ENCODE peak calls at places on chromosomes 5 and 9, in nine cellular contexts. B is epithelial cell of esophagus, K is nephron progenitor cell, X is HCT116, Z is cerebellar cortex, R is iris pigment epithelial cell, L is HFFc6, H is lower lobe of right lung, O is cardiac muscle cell. V is an unnamed sample.
A peak's percentile ranks its signal among the peaks of the same experiment; 100 is the strongest.

GRCh38 chr5:158463971-158464370 is 605.0 kb upstream of the CLINT1 start:
- DNase-seq in B (peak; percentile 83), K (no peak), X (no peak), Z (no peak), R (peak; percentile 88), L (no peak), H (no peak), O (peak; percentile 79), V (no peak)

GRCh38 chr5:11384441-11385250 is 519.6 kb downstream of the CTNND2 start:
- DNase-seq in B (peak; percentile 20), K (peak; percentile 69), X (no peak), Z (peak; percentile 63), R (no peak), L (no peak), H (peak; percentile 46), O (no peak), V (no peak)

GRCh38 chr9:129273136-129273895 is 95.3 kb upstream of the IER5L start:
- DNase-seq in B (no peak), K (no peak), X (no peak), Z (no peak), R (no peak), L (no peak), H (peak; percentile 6), O (no peak), V (no peak)

GRCh38 chr5:58886315-58887207 is 303.7 kb downstream of the RAB3C start:
- DNase-seq in B (peak; percentile 75), K (peak; percentile 74), X (peak; percentile 28), Z (peak; percentile 67), R (peak; percentile 82), L (peak; percentile 28), H (peak; percentile 67), O (peak; percentile 85), V (peak; percentile 67)

GRCh38 chr5:22488427-22488826 is 364.7 kb downstream of the CDH12 start:
- DNase-seq in B (no peak), K (no peak), X (no peak), Z (no peak), R (no peak), L (no peak), H (no peak), O (no peak), V (no peak)

GRCh38 chr9:23635276-23635675 is 190.8 kb downstream of the ELAVL2 start:
- DNase-seq in B (no peak), K (no peak), X (no peak), Z (no peak), R (no peak), L (no peak), H (no peak), O (no peak), V (no peak)

GRCh38 chr5:80109549-80110478 is 74.7 kb downstream of the THBS4 start:
- DNase-seq in B (no peak), K (peak; percentile 40), X (no peak), Z (no peak), R (no peak), L (no peak), H (no peak), O (no peak), V (no peak)

GRCh38 chr9:110036286-110036685 is 171.7 kb downstream of the C9orf152 start:
- DNase-seq in B (no peak), K (no peak), X (no peak), Z (no peak), R (no peak), L (no peak), H (no peak), O (no peak), V (no peak)

GRCh38 chr5:57650360-57651069 is 167.9 kb upstream of the ACTBL2 start:
- DNase-seq in B (peak; percentile 80), K (peak; percentile 8), X (peak; percentile 57), Z (peak; percentile 14), R (peak; percentile 78), L (peak; percentile 57), H (no peak), O (peak; percentile 68), V (peak; percentile 17)

GRCh38 chr5:32785639-32786216 is 74.6 kb downstream of the NPR3 start:
- DNase-seq in B (no peak), K (no peak), X (peak; percentile 7), Z (no peak), R (peak; percentile 75), L (no peak), H (no peak), O (peak; percentile 80), V (no peak)

GRCh38 chr5:151267481-151268275 is 14.7 kb downstream of the GM2A start:
- DNase-seq in B (no peak), K (no peak), X (no peak), Z (no peak), R (no peak), L (peak; percentile 64), H (no peak), O (no peak), V (no peak)

GRCh38 chr5:112366987-112367386 is 52.1 kb downstream of the EPB41L4A start:
- DNase-seq in B (peak; percentile 56), K (no peak), X (peak; percentile 26), Z (no peak), R (peak; percentile 5), L (no peak), H (no peak), O (peak; percentile 11), V (peak; percentile 45)

GRCh38 chr5:157502143-157502647 is 42.2 kb downstream of the NIPAL4 start:
- DNase-seq in B (no peak), K (no peak), X (no peak), Z (no peak), R (no peak), L (no peak), H (no peak), O (no peak), V (no peak)

GRCh38 chr5:56608216-56608925 is 207.0 kb upstream of the MAP3K1 start:
- DNase-seq in B (no peak), K (no peak), X (no peak), Z (no peak), R (no peak), L (no peak), H (peak; percentile 47), O (no peak), V (no peak)

GRCh38 chr5:161846731-161847130 is 1.2 kb upstream of the GABRA1 start:
- DNase-seq in B (peak; percentile 57), K (peak; percentile 63), X (no peak), Z (peak; percentile 79), R (peak; percentile 4), L (no peak), H (no peak), O (peak; percentile 6), V (no peak)

GRCh38 chr5:134637106-134637721 is 4.6 kb upstream of the SAR1B start:
- DNase-seq in B (peak; percentile 94), K (no peak), X (no peak), Z (no peak), R (no peak), L (no peak), H (no peak), O (no peak), V (no peak)

GRCh38 chr5:112534564-112534963 is 115.5 kb upstream of the EPB41L4A start:
- DNase-seq in B (no peak), K (no peak), X (no peak), Z (no peak), R (no peak), L (no peak), H (no peak), O (peak; percentile 21), V (no peak)

GRCh38 chr9:127158995-127159801 is 36.8 kb upstream of the ANGPTL2 start:
- DNase-seq in B (peak; percentile 29), K (no peak), X (peak; percentile 35), Z (peak; percentile 78), R (peak; percentile 87), L (peak; percentile 88), H (no peak), O (peak; percentile 66), V (no peak)

GRCh38 chr5:175356428-175356827 is 87.6 kb downstream of the DRD1 start:
- DNase-seq in B (no peak), K (no peak), X (no peak), Z (no peak), R (no peak), L (no peak), H (no peak), O (no peak), V (no peak)

GRCh38 chr9:99327667-99328066 is 105.6 kb downstream of the SEC61B start:
- DNase-seq in B (peak; percentile 72), K (no peak), X (no peak), Z (no peak), R (no peak), L (no peak), H (no peak), O (no peak), V (no peak)

GRCh38 chr5:51651889-51652288 is 268.6 kb downstream of the ISL1 start:
- DNase-seq in B (peak; percentile 79), K (no peak), X (no peak), Z (no peak), R (peak; percentile 8), L (peak; percentile 64), H (no peak), O (peak; percentile 2), V (no peak)

GRCh38 chr5:134554319-134555222 is 29.1 kb downstream of the JADE2 start:
- DNase-seq in B (no peak), K (no peak), X (no peak), Z (no peak), R (peak; percentile 93), L (peak; percentile 100), H (peak; percentile 55), O (peak; percentile 90), V (peak; percentile 38)

GRCh38 chr5:11146171-11146570 is 385.1 kb upstream of the DAP start:
- DNase-seq in B (no peak), K (no peak), X (no peak), Z (no peak), R (no peak), L (no peak), H (no peak), O (no peak), V (no peak)

GRCh38 chr5:81297531-81297930 is 3.9 kb upstream of the ZCCHC9 start:
- DNase-seq in B (no peak), K (no peak), X (no peak), Z (no peak), R (no peak), L (no peak), H (no peak), O (no peak), V (no peak)

GRCh38 chr5:77679791-77680190 is 41.3 kb upstream of the OTP start:
- DNase-seq in B (peak; percentile 74), K (no peak), X (no peak), Z (no peak), R (peak; percentile 88), L (peak; percentile 29), H (no peak), O (peak; percentile 60), V (peak; percentile 16)

GRCh38 chr5:177390363-177391300 is 6.4 kb downstream of the SLC34A1 start:
- DNase-seq in B (peak; percentile 83), K (peak; percentile 89), X (peak; percentile 81), Z (peak; percentile 88), R (peak; percentile 76), L (peak; percentile 72), H (peak; percentile 84), O (peak; percentile 84), V (peak; percentile 99)

GRCh38 chr5:125227333-125228075 is 481.1 kb upstream of the ZNF608 start:
- DNase-seq in B (peak; percentile 36), K (peak; percentile 16), X (peak; percentile 15), Z (peak; percentile 20), R (peak; percentile 70), L (peak; percentile 3), H (no peak), O (peak; percentile 48), V (peak; percentile 11)

GRCh38 chr9:28782630-28783029 is 1209.3 kb upstream of the C9orf72 start:
- DNase-seq in B (peak; percentile 95), K (no peak), X (no peak), Z (no peak), R (peak; percentile 12), L (no peak), H (no peak), O (peak; percentile 55), V (no peak)

GRCh38 chr9:126581893-126582292 is 31.8 kb upstream of the LMX1B start:
- DNase-seq in B (no peak), K (no peak), X (no peak), Z (no peak), R (no peak), L (no peak), H (no peak), O (no peak), V (no peak)

GRCh38 chr5:152511531-152512132 is 106.6 kb upstream of the NMUR2 start:
- DNase-seq in B (no peak), K (no peak), X (no peak), Z (no peak), R (no peak), L (no peak), H (no peak), O (no peak), V (no peak)

GRCh38 chr5:38473008-38473407 is 83.4 kb downstream of the LIFR start:
- DNase-seq in B (no peak), K (no peak), X (no peak), Z (peak; percentile 76), R (no peak), L (no peak), H (no peak), O (no peak), V (no peak)

V was measured in HuH-7.